ENCODE peak calls at places on chromosomes 12 and 14, in four cellular contexts. S, G, X and Y are unnamed samples.

GRCh38 chr12:124002654-124003053 is 29.6 kb downstream of the ZNF664 start:
- DNase-seq in S (no peak), G (no peak), X (no peak), Y (no peak)

GRCh38 chr12:69966409-69966808 is 141.4 kb downstream of the MYRFL start:
- DNase-seq in S (no peak), G (no peak), X (no peak), Y (no peak)

GRCh38 chr14:21723431-21724045 is 49.9 kb upstream of the OR4E1 start:
- DNase-seq in S (peak), G (no peak), X (peak), Y (peak)

GRCh38 chr12:77777274-77777673 is 53.4 kb upstream of the NAV3 start:
- DNase-seq in S (no peak), G (no peak), X (no peak), Y (no peak)

GRCh38 chr14:68255697-68256178 is 436.2 kb downstream of the RAD51B start:
- DNase-seq in S (no peak), G (no peak), X (no peak), Y (no peak)

GRCh38 chr14:82776958-82777357 is 1243.3 kb upstream of the SEL1L start:
- DNase-seq in S (no peak), G (no peak), X (no peak), Y (no peak)

GRCh38 chr14:95111507-95112164 is 45.7 kb downstream of the DICER1 start:
- DNase-seq in S (no peak), G (no peak), X (no peak), Y (no peak)

GRCh38 chr14:69886843-69887242 is 7.6 kb downstream of the SMOC1 start:
- DNase-seq in S (no peak), G (no peak), X (no peak), Y (no peak)

GRCh38 chr12:29907486-29907885 is 123.7 kb upstream of the TMTC1 start:
- DNase-seq in S (no peak), G (no peak), X (no peak), Y (no peak)

GRCh38 chr12:68261947-68262346 is 8.5 kb upstream of the IL22 start:
- DNase-seq in S (no peak), G (no peak), X (no peak), Y (no peak)

GRCh38 chr12:57111046-57111698 is at the start of gene STAT6:
- DNase-seq in S (peak), G (peak), X (no peak), Y (no peak)

GRCh38 chr14:33539918-33540357 is 410.9 kb downstream of the EGLN3 start:
- DNase-seq in S (no peak), G (no peak), X (no peak), Y (no peak)

GRCh38 chr12:4564819-4565218 is 2.8 kb downstream of the DYRK4 start:
- DNase-seq in S (no peak), G (no peak), X (no peak), Y (no peak)

GRCh38 chr12:50537538-50537919 is 32.7 kb downstream of the DIP2B start:
- DNase-seq in S (no peak), G (no peak), X (no peak), Y (no peak)

GRCh38 chr14:100900837-100901390 is 2.6 kb downstream of the RTL1 start:
- DNase-seq in S (peak), G (no peak), X (no peak), Y (peak)

GRCh38 chr14:80535171-80535570 is 323.9 kb upstream of the DIO2 start:
- DNase-seq in S (no peak), G (no peak), X (no peak), Y (no peak)

GRCh38 chr12:15842106-15842505 is 40.1 kb upstream of the STRAP start:
- DNase-seq in S (no peak), G (no peak), X (no peak), Y (no peak)

GRCh38 chr12:52601671-52602070 is 408 bp upstream of the KRT72 start:
- DNase-seq in S (peak), G (no peak), X (peak), Y (no peak)

GRCh38 chr14:69351385-69351784 is 46.7 kb downstream of the ERH start:
- DNase-seq in S (no peak), G (no peak), X (no peak), Y (no peak)

GRCh38 chr14:73749706-73750105 is 35.5 kb upstream of the PNMA1 start:
- DNase-seq in S (no peak), G (no peak), X (no peak), Y (no peak)

GRCh38 chr12:84929486-84929885 is 16.9 kb upstream of the SLC6A15 start:
- DNase-seq in S (no peak), G (no peak), X (no peak), Y (no peak)

GRCh38 chr12:132554857-132555630 is 55.3 kb downstream of the LRCOL1 start:
- DNase-seq in S (no peak), G (no peak), X (peak), Y (no peak)

GRCh38 chr12:76946451-76946850 is 67.6 kb upstream of the CSRP2 start:
- DNase-seq in S (no peak), G (no peak), X (no peak), Y (no peak)

GRCh38 chr12:86719381-86719780 is 463.2 kb upstream of the MGAT4C start:
- DNase-seq in S (no peak), G (no peak), X (no peak), Y (no peak)

GRCh38 chr14:106460916-106461315 is 934.5 kb downstream of the TMEM121 start:
- DNase-seq in S (no peak), G (no peak), X (no peak), Y (no peak)

GRCh38 chr14:95498622-95499353 is 17.7 kb downstream of the SYNE3 start:
- DNase-seq in S (no peak), G (no peak), X (no peak), Y (peak)

GRCh38 chr12:115461401-115461800 is 777.4 kb upstream of the TBX3 start:
- DNase-seq in S (no peak), G (no peak), X (no peak), Y (no peak)

GRCh38 chr12:468671-469389 is 9.1 kb downstream of the B4GALNT3 start:
- DNase-seq in S (no peak), G (no peak), X (no peak), Y (no peak)

GRCh38 chr12:57166971-57167371 is 19.6 kb upstream of the LRP1-AS start:
- DNase-seq in S (no peak), G (no peak), X (no peak), Y (no peak)